ENCODE peak calls at places on chromosomes 13 and 19, in four cellular contexts. X is K562, E is GM12878, B is H1. Q is an unnamed sample.

GRCh38 chr19:10379880-10380310 is 477 bp downstream of the TYK2 start:
- DNase-seq in X (peak), E (no peak), B (no peak), Q (no peak)

GRCh38 chr13:60143775-60144174 is 20.0 kb downstream of the DIAPH3 start:
- DNase-seq in X (no peak), E (no peak), B (no peak), Q (no peak)

GRCh38 chr13:29684441-29684840 is 89.0 kb upstream of the SLC7A1 start:
- DNase-seq in X (no peak), E (no peak), B (no peak), Q (no peak)

GRCh38 chr19:8585894-8586750 is 8.9 kb upstream of the MYO1F start:
- DNase-seq in X (peak), E (no peak), B (peak), Q (peak)

GRCh38 chr13:23467048-23467931 is 33.8 kb upstream of the SACS start:
- DNase-seq in X (no peak), E (no peak), B (no peak), Q (no peak)

GRCh38 chr19:45657520-45658163 is 10.4 kb upstream of the GIPR start:
- DNase-seq in X (no peak), E (no peak), B (no peak), Q (no peak)

GRCh38 chr13:19169496-19169895 is 12.1 kb downstream of the TUBA3C start:
- DNase-seq in X (no peak), E (no peak), B (no peak), Q (no peak)

GRCh38 chr13:88000787-88001186 is 329.6 kb downstream of the SLITRK5 start:
- DNase-seq in X (no peak), E (no peak), B (no peak), Q (no peak)

GRCh38 chr13:25232937-25233515 is 54.3 kb downstream of the MTMR6 start:
- DNase-seq in X (peak), E (no peak), B (no peak), Q (no peak)

GRCh38 chr13:94313321-94313720 is 166.2 kb downstream of the DCT start:
- DNase-seq in X (no peak), E (no peak), B (no peak), Q (no peak)

GRCh38 chr13:20241593-20241992 is 9.5 kb upstream of the GJB6 start:
- DNase-seq in X (no peak), E (no peak), B (no peak), Q (no peak)

GRCh38 chr13:63855457-63856118 is 2439.9 kb upstream of the PCDH20 start:
- DNase-seq in X (no peak), E (no peak), B (peak), Q (no peak)

GRCh38 chr19:23823952-23824389 is 65.3 kb upstream of the ZNF681 start:
- DNase-seq in X (peak), E (peak), B (no peak), Q (peak)

GRCh38 chr13:80173224-80173623 is 167.7 kb downstream of the SPRY2 start:
- DNase-seq in X (no peak), E (no peak), B (no peak), Q (no peak)

GRCh38 chr13:75383064-75383715 is 98.8 kb downstream of the TBC1D4 start:
- DNase-seq in X (no peak), E (no peak), B (no peak), Q (no peak)

GRCh38 chr19:531753-532571 is at the start of gene CDC34:
- DNase-seq in X (no peak), E (no peak), B (no peak), Q (no peak)

GRCh38 chr19:38037151-38037611 is 130.2 kb downstream of the SIPA1L3 start:
- DNase-seq in X (peak), E (no peak), B (no peak), Q (no peak)

GRCh38 chr19:53873451-53874383 is 6.0 kb downstream of the MYADM start:
- DNase-seq in X (no peak), E (no peak), B (no peak), Q (no peak)

GRCh38 chr13:79392882-79393563 is 13.0 kb downstream of the RBM26 start:
- DNase-seq in X (peak), E (no peak), B (no peak), Q (no peak)

GRCh38 chr19:57319869-57320179 is 448 bp upstream of the ZNF543 start:
- DNase-seq in X (no peak), E (no peak), B (no peak), Q (no peak)

GRCh38 chr13:66994097-66994496 is 236.0 kb downstream of the PCDH9 start:
- DNase-seq in X (peak), E (no peak), B (peak), Q (peak)

GRCh38 chr13:48790996-48791395 is 137.3 kb downstream of the CYSLTR2 start:
- DNase-seq in X (no peak), E (no peak), B (no peak), Q (no peak)

GRCh38 chr13:93254775-93255174 is 28.2 kb downstream of the GPC6 start:
- DNase-seq in X (no peak), E (no peak), B (no peak), Q (no peak)

GRCh38 chr19:1470864-1471513 is 8.0 kb downstream of the C19orf25 start:
- DNase-seq in X (no peak), E (no peak), B (peak), Q (peak)

GRCh38 chr13:37136187-37136586 is 30.7 kb upstream of the CSNK1A1L start:
- DNase-seq in X (no peak), E (no peak), B (no peak), Q (no peak)

GRCh38 chr13:78137404-78138142 is 218.9 kb upstream of the EDNRB start:
- DNase-seq in X (peak), E (peak), B (peak), Q (peak)

GRCh38 chr13:112844411-112844810 is 124.6 kb upstream of the MCF2L start:
- DNase-seq in X (no peak), E (no peak), B (no peak), Q (no peak)

GRCh38 chr19:41399091-41399490 is 1.5 kb downstream of the BCKDHA start:
- DNase-seq in X (no peak), E (no peak), B (no peak), Q (no peak)

GRCh38 chr19:33134571-33135041 is 2.7 kb downstream of the WDR88 start:
- DNase-seq in X (peak), E (no peak), B (peak), Q (peak)

GRCh38 chr19:49766938-49767315 is at the start of gene AP2A1:
- DNase-seq in X (no peak), E (no peak), B (no peak), Q (no peak)

GRCh38 chr19:13011653-13012389 is 16.5 kb downstream of the NFIX start:
- DNase-seq in X (no peak), E (no peak), B (peak), Q (peak)

GRCh38 chr19:12913871-12914690 is 5.0 kb downstream of the SYCE2 start:
- DNase-seq in X (no peak), E (no peak), B (no peak), Q (no peak)

GRCh38 chr19:22634450-22634827 is 315 bp downstream of the ZNF492 start:
- DNase-seq in X (no peak), E (no peak), B (no peak), Q (no peak)

GRCh38 chr19:53183146-53183545 is 10.0 kb downstream of the ZNF665 start:
- DNase-seq in X (no peak), E (no peak), B (no peak), Q (no peak)

GRCh38 chr13:41268764-41269163 is 5.4 kb upstream of the MTRF1 start:
- DNase-seq in X (peak), E (no peak), B (no peak), Q (no peak)

GRCh38 chr19:48900477-48901452 is 653 bp downstream of the NUCB1 start:
- DNase-seq in X (peak), E (no peak), B (no peak), Q (no peak)

GRCh38 chr19:40580619-40581018 is 3.9 kb downstream of the SHKBP1 start:
- DNase-seq in X (no peak), E (no peak), B (no peak), Q (no peak)

GRCh38 chr13:26646603-26647002 is 89.1 kb downstream of the WASF3 start:
- DNase-seq in X (no peak), E (no peak), B (no peak), Q (no peak)

GRCh38 chr19:28656644-28657043 is 556.3 kb downstream of the UQCRFS1 start:
- DNase-seq in X (no peak), E (no peak), B (no peak), Q (no peak)

GRCh38 chr19:28655054-28655453 is 557.9 kb downstream of the UQCRFS1 start:
- DNase-seq in X (no peak), E (no peak), B (no peak), Q (no peak)

DNA sequence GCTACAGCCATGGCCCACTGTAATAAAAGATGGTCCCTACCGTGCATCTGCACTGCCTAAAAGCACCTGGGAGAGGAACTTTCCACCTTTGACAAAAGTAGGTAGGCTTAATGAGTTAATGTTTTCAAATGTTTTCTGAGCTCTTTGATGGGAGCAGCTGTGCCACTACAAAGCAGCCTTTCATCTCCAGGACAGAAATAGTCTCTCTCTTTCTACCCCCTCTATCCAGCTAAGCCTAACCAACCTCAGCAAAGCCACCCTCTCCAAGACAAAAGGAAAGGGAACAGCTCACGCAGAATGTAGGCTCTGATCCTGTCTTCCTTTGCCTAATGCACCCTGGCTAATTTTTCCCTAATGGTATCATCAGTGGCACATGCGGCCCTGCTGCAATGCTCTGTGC is 560.2 kb downstream of the UQCRFS1 start:
- DNase-seq in X (no peak), E (no peak), B (no peak), Q (no peak)
- TF ChIP-seq SP1 in X (no peak), E (no peak), B (no peak), Q (no peak)

GRCh38 chr19:35566738-35567137 is 3.3 kb upstream of the ATP4A start:
- DNase-seq in X (no peak), E (no peak), B (no peak), Q (no peak)
- TF ChIP-seq USF2 in X (no peak), E (no peak), B (no peak), Q (no peak)

DNA sequence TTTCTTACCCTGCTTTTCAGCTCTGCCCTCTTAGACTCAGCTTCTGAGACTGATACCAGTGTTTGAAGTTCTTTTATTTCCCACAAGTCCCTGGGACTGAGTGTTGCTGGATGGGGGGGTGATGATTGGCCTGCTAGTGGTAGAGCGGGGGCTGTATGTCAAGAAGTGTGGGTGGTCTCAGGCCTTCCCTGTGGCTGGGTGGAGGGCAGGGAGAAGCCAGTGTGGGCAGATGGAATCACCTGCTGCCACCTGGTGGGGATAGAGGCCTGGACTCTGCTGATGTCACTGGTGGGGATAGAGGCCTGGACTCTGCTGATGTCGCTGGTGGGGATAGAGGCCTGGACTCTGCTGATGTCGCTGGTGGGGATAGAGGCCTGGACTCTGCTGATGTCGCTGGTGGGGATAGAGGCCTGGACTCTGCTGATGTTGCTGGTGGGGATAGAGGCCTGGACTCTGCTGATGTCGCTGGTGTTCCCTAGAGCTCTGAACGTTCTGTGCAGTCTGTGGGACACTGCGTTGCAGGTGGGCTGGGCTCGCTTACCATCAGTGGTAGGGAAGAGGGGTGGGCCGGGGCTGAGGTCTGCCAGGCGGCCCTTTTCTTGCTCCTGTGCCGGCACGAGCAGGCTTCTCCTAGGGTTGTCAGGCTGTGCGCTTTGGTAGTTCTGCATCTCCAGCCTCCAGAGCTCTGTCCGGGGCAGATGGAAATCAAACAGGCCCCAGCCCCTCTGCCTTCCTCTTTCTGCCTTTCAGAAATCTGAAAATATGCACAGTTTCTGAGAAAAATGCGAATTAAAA is 101.3 kb downstream of the ARHGEF7 start:
- DNase-seq in X (peak), E (no peak), B (peak), Q (peak)
- TF ChIP-seq SP1 in X (no peak), E (no peak), B (no peak), Q (no peak)

GRCh38 chr19:14391156-14391821 is 10.0 kb downstream of the ADGRE5 start:
- DNase-seq in X (peak), E (no peak), B (no peak), Q (no peak)

GRCh38 chr19:14393303-14393702 is 12.1 kb downstream of the ADGRE5 start:
- DNase-seq in X (no peak), E (no peak), B (no peak), Q (peak)

GRCh38 chr19:14394167-14394566 is 12.9 kb downstream of the ADGRE5 start:
- DNase-seq in X (no peak), E (no peak), B (no peak), Q (no peak)

GRCh38 chr19:14398563-14398962 is 17.3 kb downstream of the ADGRE5 start:
- DNase-seq in X (no peak), E (no peak), B (no peak), Q (no peak)

DNA sequence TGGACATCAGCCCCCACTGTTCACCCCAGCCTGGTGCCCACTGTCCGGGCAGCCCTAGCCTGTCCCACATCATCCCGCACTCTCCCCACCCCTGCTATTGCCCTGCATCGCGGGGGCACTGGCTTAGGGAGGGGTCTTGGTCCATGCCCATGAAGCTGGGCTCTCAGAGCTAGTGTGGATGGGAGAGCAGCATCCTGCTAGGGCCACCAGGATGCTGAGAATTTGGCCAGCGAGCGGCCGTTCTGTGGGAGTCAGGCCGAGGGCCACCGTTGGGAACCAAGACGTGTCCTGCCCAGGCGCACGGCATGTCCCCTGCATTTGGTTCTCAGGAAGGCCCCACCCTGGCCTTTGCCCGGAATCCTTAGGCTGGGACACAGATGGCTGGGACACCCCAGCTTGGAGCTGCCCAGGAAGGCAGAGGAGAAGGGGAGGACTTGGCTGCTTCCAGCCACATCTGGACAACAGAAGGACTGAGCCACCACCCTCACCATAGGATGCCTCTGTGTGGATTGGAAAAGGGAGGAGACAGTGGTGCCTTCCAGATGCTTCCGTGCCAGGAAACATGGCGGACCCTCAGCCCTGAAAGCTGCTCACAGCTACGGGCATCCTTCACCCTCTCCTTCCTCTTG is 14.6 kb downstream of the ADGRE5 start:
- DNase-seq in X (no peak), E (no peak), B (no peak), Q (no peak)
- TF ChIP-seq USF2 in X (no peak), E (no peak), B (no peak), Q (no peak)

GRCh38 chr19:5542665-5543064 is 25.1 kb downstream of the TINCR start:
- DNase-seq in X (no peak), E (no peak), B (no peak), Q (peak)
- TF ChIP-seq SP1 in X (no peak), E (no peak), B (no peak), Q (no peak)

GRCh38 chr13:98813993-98814392 is 61.5 kb upstream of the SLC15A1 start:
- DNase-seq in X (no peak), E (no peak), B (no peak), Q (no peak)
- TF ChIP-seq USF2 in X (no peak), E (no peak), B (no peak), Q (no peak)

GRCh38 chr13:98664047-98664446 is 87.1 kb upstream of the STK24 start:
- DNase-seq in X (peak), E (no peak), B (no peak), Q (no peak)
- TF ChIP-seq SP1 in X (no peak), E (no peak), B (no peak), Q (no peak)